ENCODE peak calls at places on chromosomes 7 and 10, in seven cellular contexts. G is upper lobe of right lung; D is AG09319; M is iPS DF 6.9; J is ureter; Z is activated CD8-positive, alpha-beta memory T cell treated with anti-CD3 and anti-CD28 coated beads for 24 hours; H is neural crest cell. S is an unnamed sample.

GRCh38 chr7:94424336-94424735 is 29.6 kb downstream of the COL1A2 start:
- DNase-seq in G (no peak), D (no peak), M (no peak), J (no peak), Z (no peak), H (no peak), S (no peak)

GRCh38 chr10:35794703-35795102 is 152.6 kb upstream of the FZD8 start:
- DNase-seq in G (no peak), D (no peak), M (no peak), J (no peak), Z (no peak), H (no peak), S (no peak)

GRCh38 chr7:91043924-91044660 is 220.1 kb upstream of the FZD1 start:
- DNase-seq in G (no peak), D (no peak), M (peak), J (no peak), Z (no peak), H (no peak), S (no peak)

GRCh38 chr7:93119191-93119905 is 1.6 kb upstream of the SAMD9 start:
- DNase-seq in G (no peak), D (no peak), M (no peak), J (no peak), Z (no peak), H (no peak), S (no peak)

GRCh38 chr7:121761399-121761798 is 111.6 kb upstream of the PTPRZ1 start:
- DNase-seq in G (no peak), D (no peak), M (no peak), J (no peak), Z (no peak), H (no peak), S (no peak)

GRCh38 chr10:133394801-133395221 is 854 bp downstream of the MTG1 start:
- DNase-seq in G (peak), D (no peak), M (no peak), J (no peak), Z (peak), H (no peak), S (no peak)

GRCh38 chr7:47561715-47562446 is 20.0 kb downstream of the TNS3 start:
- DNase-seq in G (no peak), D (no peak), M (no peak), J (no peak), Z (no peak), H (no peak), S (no peak)

GRCh38 chr7:7761974-7762769 is 43.8 kb upstream of the RPA3 start:
- DNase-seq in G (no peak), D (no peak), M (no peak), J (no peak), Z (peak), H (no peak), S (no peak)

GRCh38 chr7:6246257-6246917 is 26.0 kb downstream of the CYTH3 start:
- DNase-seq in G (no peak), D (no peak), M (no peak), J (no peak), Z (no peak), H (no peak), S (no peak)

GRCh38 chr7:66952343-66953043 is 31.5 kb downstream of the TMEM248 start:
- DNase-seq in G (no peak), D (no peak), M (no peak), J (no peak), Z (no peak), H (no peak), S (no peak)

GRCh38 chr10:98380493-98381339 is 34.3 kb downstream of the PYROXD2 start:
- DNase-seq in G (no peak), D (no peak), M (no peak), J (no peak), Z (no peak), H (no peak), S (no peak)

GRCh38 chr10:132669208-132669861 is 116.6 kb downstream of the NKX6-2 start:
- DNase-seq in G (peak), D (no peak), M (no peak), J (no peak), Z (no peak), H (no peak), S (no peak)

GRCh38 chr7:2638224-2638991 is 6.6 kb downstream of the TTYH3 start:
- DNase-seq in G (no peak), D (peak), M (no peak), J (no peak), Z (no peak), H (no peak), S (peak)

GRCh38 chr7:98211221-98211675 is at the start of gene BHLHA15:
- DNase-seq in G (peak), D (no peak), M (no peak), J (peak), Z (no peak), H (no peak), S (no peak)

GRCh38 chr7:78769551-78770101 is 683.8 kb downstream of the MAGI2 start:
- DNase-seq in G (no peak), D (no peak), M (no peak), J (no peak), Z (no peak), H (no peak), S (no peak)

GRCh38 chr10:13453896-13454295 is 74.9 kb downstream of the BEND7 start:
- DNase-seq in G (no peak), D (no peak), M (no peak), J (no peak), Z (no peak), H (no peak), S (no peak)

GRCh38 chr10:82150123-82150900 is 275.3 kb downstream of the NRG3 start:
- DNase-seq in G (peak), D (no peak), M (peak), J (no peak), Z (no peak), H (no peak), S (no peak)

GRCh38 chr7:96080021-96080420 is 241.9 kb downstream of the SLC25A13 start:
- DNase-seq in G (no peak), D (no peak), M (no peak), J (no peak), Z (no peak), H (no peak), S (no peak)

GRCh38 chr10:22643696-22644621 is 70.4 kb downstream of the PIP4K2A start:
- DNase-seq in G (no peak), D (no peak), M (no peak), J (no peak), Z (no peak), H (no peak), S (no peak)

GRCh38 chr10:126124923-126125322 is 228.6 kb downstream of the FANK1 start:
- DNase-seq in G (no peak), D (no peak), M (no peak), J (no peak), Z (no peak), H (no peak), S (no peak)

GRCh38 chr10:118958559-118958958 is 71.0 kb upstream of the NANOS1 start:
- DNase-seq in G (no peak), D (no peak), M (no peak), J (no peak), Z (no peak), H (no peak), S (no peak)